ENCODE peak calls at places on chromosomes 13 and 19, in six cellular contexts. One of them, this sample, is unnamed.

GRCh38 chr13:30744056-30744684 is 8.8 kb downstream of the ALOX5AP start:
- DNase-seq in H1: no peak
- DNase-seq in K562: no peak
- DNase-seq in HepG2: peak; percentile 54
- DNase-seq in SK-N-SH: no peak
- DNase-seq in GM12878: peak; percentile 95
- DNase-seq in this sample: peak; percentile 25

GRCh38 chr13:109436055-109436622 is 350.2 kb downstream of the IRS2 start:
- DNase-seq in H1: no peak
- DNase-seq in K562: no peak
- DNase-seq in HepG2: no peak
- DNase-seq in SK-N-SH: no peak
- DNase-seq in GM12878: no peak
- DNase-seq in this sample: no peak

GRCh38 chr13:99987180-99988047 is 5.8 kb downstream of the ZIC2 start:
- DNase-seq in H1: peak; percentile 79
- DNase-seq in K562: no peak
- DNase-seq in HepG2: no peak
- DNase-seq in SK-N-SH: peak; percentile 32
- DNase-seq in GM12878: no peak
- DNase-seq in this sample: no peak

GRCh38 chr19:58538257-58539168 is 5.4 kb upstream of the TRIM28 start:
- DNase-seq in H1: peak; percentile 88
- DNase-seq in K562: no peak
- DNase-seq in HepG2: no peak
- DNase-seq in SK-N-SH: no peak
- DNase-seq in GM12878: no peak
- DNase-seq in this sample: no peak

GRCh38 chr13:113947321-113948033 is 26.4 kb downstream of the C13orf46 start:
- DNase-seq in H1: no peak
- DNase-seq in K562: peak; percentile 32
- DNase-seq in HepG2: no peak
- DNase-seq in SK-N-SH: no peak
- DNase-seq in GM12878: no peak
- DNase-seq in this sample: peak; percentile 32

GRCh38 chr19:16200776-16201391 is 3.2 kb downstream of the AP1M1 start:
- DNase-seq in H1: no peak
- DNase-seq in K562: no peak
- DNase-seq in HepG2: no peak
- DNase-seq in SK-N-SH: no peak
- DNase-seq in GM12878: no peak
- DNase-seq in this sample: no peak

GRCh38 chr19:11136400-11137101 is 19.0 kb downstream of the SPC24 start:
- DNase-seq in H1: no peak
- DNase-seq in K562: peak; percentile 9
- DNase-seq in HepG2: no peak
- DNase-seq in SK-N-SH: no peak
- DNase-seq in GM12878: no peak
- DNase-seq in this sample: no peak

GRCh38 chr19:35400773-35401100 is 29.9 kb downstream of the GPR42 start:
- DNase-seq in H1: no peak
- DNase-seq in K562: no peak
- DNase-seq in HepG2: no peak
- DNase-seq in SK-N-SH: no peak
- DNase-seq in GM12878: no peak
- DNase-seq in this sample: no peak

GRCh38 chr13:48160879-48161278 is 66.0 kb upstream of the MED4 start:
- DNase-seq in H1: no peak
- DNase-seq in K562: no peak
- DNase-seq in HepG2: no peak
- DNase-seq in SK-N-SH: no peak
- DNase-seq in GM12878: no peak
- DNase-seq in this sample: no peak

GRCh38 chr19:50205681-50206138 is 2.3 kb downstream of the MYH14 start:
- DNase-seq in H1: peak; percentile 64
- DNase-seq in K562: no peak
- DNase-seq in HepG2: no peak
- DNase-seq in SK-N-SH: no peak
- DNase-seq in GM12878: no peak
- DNase-seq in this sample: no peak

GRCh38 chr13:27621366-27622101 is at the start of gene POLR1D:
- DNase-seq in H1: peak; percentile 91
- DNase-seq in K562: peak; percentile 83
- DNase-seq in HepG2: peak; percentile 77
- DNase-seq in SK-N-SH: peak; percentile 91
- DNase-seq in GM12878: peak; percentile 41
- DNase-seq in this sample: peak; percentile 76

GRCh38 chr19:29812881-29813275 is 1.1 kb downstream of the CCNE1 start:
- DNase-seq in H1: no peak
- DNase-seq in K562: no peak
- DNase-seq in HepG2: no peak
- DNase-seq in SK-N-SH: no peak
- DNase-seq in GM12878: no peak
- DNase-seq in this sample: no peak

GRCh38 chr13:42275506-42275905 is 3.6 kb downstream of the AKAP11 start:
- DNase-seq in H1: no peak
- DNase-seq in K562: no peak
- DNase-seq in HepG2: no peak
- DNase-seq in SK-N-SH: no peak
- DNase-seq in GM12878: no peak
- DNase-seq in this sample: no peak

GRCh38 chr13:110538632-110539031 is 22.9 kb downstream of the RAB20 start:
- DNase-seq in H1: no peak
- DNase-seq in K562: no peak
- DNase-seq in HepG2: no peak
- DNase-seq in SK-N-SH: no peak
- DNase-seq in GM12878: no peak
- DNase-seq in this sample: no peak

GRCh38 chr13:27339299-27339698 is 68.7 kb downstream of the RASL11A start:
- DNase-seq in H1: peak; percentile 77
- DNase-seq in K562: peak; percentile 46
- DNase-seq in HepG2: peak; percentile 60
- DNase-seq in SK-N-SH: peak; percentile 61
- DNase-seq in GM12878: no peak
- DNase-seq in this sample: peak; percentile 73

GRCh38 chr13:111460548-111461444 is 140.4 kb downstream of the TEX29 start:
- DNase-seq in H1: peak; percentile 54
- DNase-seq in K562: no peak
- DNase-seq in HepG2: peak; percentile 15
- DNase-seq in SK-N-SH: peak; percentile 50
- DNase-seq in GM12878: no peak
- DNase-seq in this sample: peak; percentile 32

GRCh38 chr13:39373108-39373507 is 229.9 kb downstream of the LHFPL6 start:
- DNase-seq in H1: no peak
- DNase-seq in K562: no peak
- DNase-seq in HepG2: no peak
- DNase-seq in SK-N-SH: no peak
- DNase-seq in GM12878: no peak
- DNase-seq in this sample: no peak

GRCh38 chr19:36745870-36746269 is 26.7 kb downstream of the ZNF850 start:
- DNase-seq in H1: no peak
- DNase-seq in K562: no peak
- DNase-seq in HepG2: no peak
- DNase-seq in SK-N-SH: no peak
- DNase-seq in GM12878: no peak
- DNase-seq in this sample: no peak

GRCh38 chr19:49425922-49426592 is 869 bp downstream of the GFY start:
- DNase-seq in H1: peak; percentile 100
- DNase-seq in K562: peak; percentile 80
- DNase-seq in HepG2: no peak
- DNase-seq in SK-N-SH: no peak
- DNase-seq in GM12878: no peak
- DNase-seq in this sample: no peak

GRCh38 chr13:73266640-73267180 is 207.9 kb downstream of the KLF5 start:
- DNase-seq in H1: no peak
- DNase-seq in K562: no peak
- DNase-seq in HepG2: no peak
- DNase-seq in SK-N-SH: no peak
- DNase-seq in GM12878: no peak
- DNase-seq in this sample: no peak

GRCh38 chr19:41325947-41326706 is 16.2 kb downstream of the CCDC97 start:
- DNase-seq in H1: peak; percentile 53
- DNase-seq in K562: no peak
- DNase-seq in HepG2: peak; percentile 56
- DNase-seq in SK-N-SH: peak; percentile 81
- DNase-seq in GM12878: no peak
- DNase-seq in this sample: no peak

GRCh38 chr13:110233682-110234280 is 73.2 kb downstream of the COL4A1 start:
- DNase-seq in H1: peak; percentile 20
- DNase-seq in K562: no peak
- DNase-seq in HepG2: no peak
- DNase-seq in SK-N-SH: no peak
- DNase-seq in GM12878: no peak
- DNase-seq in this sample: no peak

GRCh38 chr19:22515435-22515834 is 93.3 kb upstream of the ZNF98 start:
- DNase-seq in H1: no peak
- DNase-seq in K562: no peak
- DNase-seq in HepG2: no peak
- DNase-seq in SK-N-SH: no peak
- DNase-seq in GM12878: no peak
- DNase-seq in this sample: no peak

GRCh38 chr13:97849305-97849704 is 104.2 kb upstream of the IPO5 start:
- DNase-seq in H1: no peak
- DNase-seq in K562: peak; percentile 16
- DNase-seq in HepG2: peak; percentile 36
- DNase-seq in SK-N-SH: peak; percentile 15
- DNase-seq in GM12878: peak; percentile 8
- DNase-seq in this sample: peak; percentile 13

GRCh38 chr19:7529610-7530490 is 5.7 kb upstream of the PNPLA6 start:
- DNase-seq in H1: no peak
- DNase-seq in K562: no peak
- DNase-seq in HepG2: no peak
- DNase-seq in SK-N-SH: no peak
- DNase-seq in GM12878: no peak
- DNase-seq in this sample: no peak

GRCh38 chr13:29718694-29719093 is 123.2 kb upstream of the SLC7A1 start:
- DNase-seq in H1: no peak
- DNase-seq in K562: no peak
- DNase-seq in HepG2: no peak
- DNase-seq in SK-N-SH: no peak
- DNase-seq in GM12878: no peak
- DNase-seq in this sample: no peak

GRCh38 chr19:6030214-6030507 is 52.2 kb upstream of the RANBP3 start:
- DNase-seq in H1: no peak
- DNase-seq in K562: no peak
- DNase-seq in HepG2: no peak
- DNase-seq in SK-N-SH: no peak
- DNase-seq in GM12878: no peak
- DNase-seq in this sample: no peak

GRCh38 chr13:66972659-66973058 is 257.5 kb downstream of the PCDH9 start:
- DNase-seq in H1: no peak
- DNase-seq in K562: no peak
- DNase-seq in HepG2: no peak
- DNase-seq in SK-N-SH: no peak
- DNase-seq in GM12878: no peak
- DNase-seq in this sample: no peak

GRCh38 chr13:82467626-82468025 is 1414.6 kb downstream of the SLITRK1 start:
- DNase-seq in H1: no peak
- DNase-seq in K562: no peak
- DNase-seq in HepG2: no peak
- DNase-seq in SK-N-SH: no peak
- DNase-seq in GM12878: no peak
- DNase-seq in this sample: no peak

GRCh38 chr19:43504426-43505185 is at the start of gene PHLDB3:
- DNase-seq in H1: no peak
- DNase-seq in K562: peak; percentile 49
- DNase-seq in HepG2: peak; percentile 38
- DNase-seq in SK-N-SH: peak; percentile 70
- DNase-seq in GM12878: no peak
- DNase-seq in this sample: no peak

GRCh38 chr19:46984077-46985010 is 35.3 kb upstream of the NPAS1 start:
- DNase-seq in H1: no peak
- DNase-seq in K562: no peak
- DNase-seq in HepG2: peak; percentile 90
- DNase-seq in SK-N-SH: peak; percentile 74
- DNase-seq in GM12878: no peak
- DNase-seq in this sample: peak; percentile 81

GRCh38 chr19:16402076-16402475 is 69.7 kb downstream of the EPS15L1 start:
- DNase-seq in H1: no peak
- DNase-seq in K562: no peak
- DNase-seq in HepG2: no peak
- DNase-seq in SK-N-SH: no peak
- DNase-seq in GM12878: no peak
- DNase-seq in this sample: no peak

GRCh38 chr19:19544257-19545127 is 6.4 kb downstream of the CILP2 start:
- DNase-seq in H1: no peak
- DNase-seq in K562: no peak
- DNase-seq in HepG2: no peak
- DNase-seq in SK-N-SH: no peak
- DNase-seq in GM12878: no peak
- DNase-seq in this sample: no peak

DNA sequence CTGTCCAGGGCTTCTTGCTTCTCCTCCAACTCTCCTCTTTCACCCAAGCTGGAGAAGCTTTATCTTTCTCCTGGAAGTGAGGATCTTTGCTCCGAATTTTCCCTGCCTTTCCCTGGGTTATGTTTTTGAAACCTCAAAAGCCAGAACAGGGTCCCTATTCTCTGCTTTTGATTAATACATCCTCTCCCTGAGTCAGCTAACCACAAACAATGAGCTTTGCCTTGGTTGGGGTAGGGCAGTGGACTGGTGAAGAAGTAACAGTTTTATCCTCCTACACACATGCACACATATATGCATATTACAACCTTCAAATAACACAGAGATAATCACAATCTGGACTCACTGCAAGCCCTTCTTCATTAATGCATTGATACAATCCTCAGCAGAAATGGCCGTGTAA is 44.6 kb downstream of the DLEU7 start:
- DNase-seq in H1: no peak
- DNase-seq in K562: no peak
- DNase-seq in HepG2: no peak
- DNase-seq in SK-N-SH: no peak
- DNase-seq in GM12878: no peak
- DNase-seq in this sample: no peak
- TF ChIP-seq CHD2 in H1: no peak
- TF ChIP-seq CHD2 in K562: no peak
- TF ChIP-seq CHD2 in HepG2: no peak
- TF ChIP-seq CHD2 in SK-N-SH: no peak
- TF ChIP-seq CHD2 in GM12878: no peak
- TF ChIP-seq CHD2 in this sample: no peak

GRCh38 chr19:54102421-54103169 is at the start of gene NDUFA3:
- DNase-seq in H1: peak; percentile 95
- DNase-seq in K562: peak; percentile 99
- DNase-seq in HepG2: peak; percentile 96
- DNase-seq in SK-N-SH: peak; percentile 100
- DNase-seq in GM12878: peak; percentile 95
- DNase-seq in this sample: peak; percentile 99
- H3K27ac ChIP-seq in H1: peak within 1 kb of the TSS; percentile 82
- H3K27ac ChIP-seq in K562: peak within 1 kb of the TSS; percentile 65
- H3K27ac ChIP-seq in HepG2: peak within 1 kb of the TSS; percentile 46
- H3K27ac ChIP-seq in SK-N-SH: no peak within 1 kb of the TSS
- H3K27ac ChIP-seq in GM12878: peak within 1 kb of the TSS; percentile 75
- H3K27ac ChIP-seq in this sample: peak within 1 kb of the TSS; percentile 78

GRCh38 chr19:791605-792360 is 5.5 kb upstream of the PTBP1 start:
- DNase-seq in H1: no peak
- DNase-seq in K562: peak; percentile 89
- DNase-seq in HepG2: no peak
- DNase-seq in SK-N-SH: peak; percentile 61
- DNase-seq in GM12878: no peak
- DNase-seq in this sample: no peak
- TF ChIP-seq CHD2 in H1: no peak
- TF ChIP-seq CHD2 in K562: peak; percentile 63
- TF ChIP-seq CHD2 in HepG2: no peak
- TF ChIP-seq CHD2 in SK-N-SH: no peak
- TF ChIP-seq CHD2 in GM12878: no peak
- TF ChIP-seq CHD2 in this sample: no peak

GRCh38 chr13:40635315-40635995 is 31.0 kb downstream of the FOXO1 start:
- DNase-seq in H1: no peak
- DNase-seq in K562: no peak
- DNase-seq in HepG2: no peak
- DNase-seq in SK-N-SH: no peak
- DNase-seq in GM12878: no peak
- DNase-seq in this sample: no peak
- H3K27ac ChIP-seq in H1: no peak overlapping the region
- H3K27ac ChIP-seq in K562: no peak overlapping the region
- H3K27ac ChIP-seq in HepG2: no peak overlapping the region
- H3K27ac ChIP-seq in SK-N-SH: no peak overlapping the region
- H3K27ac ChIP-seq in GM12878: no peak overlapping the region
- H3K27ac ChIP-seq in this sample: no peak overlapping the region

This sample was measured in A549.